ENCODE peak calls at places on chromosome 20, in four cellular contexts. M is NCI-H524 treated with DMSO at 0.1 percent for 48 hours, B is lower lobe of right lung, Y is T-cell. C is an unnamed sample.

GRCh38 chr20:44509762-44510161 is 12.1 kb downstream of the SERINC3 start:
- DNase-seq in Y (no peak), B (no peak), M (no peak), C (no peak)

GRCh38 chr20:50308513-50309279 is 118.1 kb downstream of the CEBPB start:
- DNase-seq in M (no peak), B (peak), Y (no peak), C (peak)

GRCh38 chr20:44153636-44154043 is 33.3 kb downstream of the JPH2 start:
- DNase-seq in Y (peak), M (no peak), B (no peak), C (no peak)

GRCh38 chr20:19415786-19416185 is 203.3 kb downstream of the SLC24A3 start:
- DNase-seq in Y (no peak), B (no peak), M (no peak), C (no peak)

GRCh38 chr20:24164360-24164759 is 175.8 kb upstream of the GGTLC1 start:
- DNase-seq in M (no peak), Y (peak), B (no peak), C (peak)

GRCh38 chr20:21707999-21708737 is 2.7 kb downstream of the PAX1 start:
- DNase-seq in B (no peak), M (no peak), Y (no peak), C (no peak)

GRCh38 chr20:53824779-53825178 is 231.1 kb upstream of the ZNF217 start:
- DNase-seq in M (no peak), B (no peak), Y (no peak), C (no peak)

GRCh38 chr20:63118786-63119450 is 97.0 kb downstream of the YTHDF1 start:
- DNase-seq in Y (no peak), B (peak), M (no peak), C (no peak)

GRCh38 chr20:30500829-30501440 is 756.5 kb upstream of the DEFB115 start:
- DNase-seq in B (no peak), M (no peak), Y (no peak), C (no peak)

GRCh38 chr20:50689864-50690263 is 1.5 kb downstream of the RIPOR3 start:
- DNase-seq in Y (no peak), M (no peak), B (no peak), C (no peak)

GRCh38 chr20:48236001-48236400 is 450.7 kb upstream of the SULF2 start:
- DNase-seq in M (no peak), B (no peak), Y (no peak), C (no peak)

GRCh38 chr20:63159826-63160640 is 55.9 kb downstream of the YTHDF1 start:
- DNase-seq in Y (no peak), M (no peak), B (no peak), C (no peak)

GRCh38 chr20:41905186-41905585 is 287.0 kb upstream of the CHD6 start:
- DNase-seq in B (no peak), M (peak), Y (no peak), C (no peak)

GRCh38 chr20:25067102-25067987 is 9.4 kb upstream of the ACSS1 start:
- DNase-seq in Y (no peak), M (no peak), B (no peak), C (no peak)

GRCh38 chr20:59253325-59253724 is 47.1 kb upstream of the EDN3 start:
- DNase-seq in B (no peak), M (no peak), Y (peak), C (peak)

GRCh38 chr20:49765846-49766541 is 46.6 kb upstream of the SLC9A8 start:
- DNase-seq in B (no peak), M (no peak), Y (no peak), C (no peak)

GRCh38 chr20:62170536-62170935 is 12.3 kb upstream of the MTG2 start:
- DNase-seq in B (no peak), M (no peak), Y (no peak), C (no peak)

GRCh38 chr20:24698706-24699206 is 229.3 kb downstream of the SYNDIG1 start:
- DNase-seq in Y (no peak), M (no peak), B (no peak), C (no peak)

C was measured in immature natural killer cell.